ENCODE peak calls at places on chromosomes 1 and 21, in five cellular contexts. One of them, this sample, is unnamed.

GRCh38 chr1:25561426-25562100 is 18.2 kb downstream of the LDLRAP1 start:
- DNase-seq in adrenal gland: no peak
- DNase-seq in GM12878: no peak
- DNase-seq in body of pancreas: no peak
- DNase-seq in gastrocnemius medialis: no peak
- DNase-seq in this sample: no peak

GRCh38 chr1:119968068-119968492 is 71.8 kb upstream of the ADAM30 start:
- DNase-seq in adrenal gland: peak; percentile 39
- DNase-seq in GM12878: peak; percentile 31
- DNase-seq in body of pancreas: peak; percentile 55
- DNase-seq in gastrocnemius medialis: no peak
- DNase-seq in this sample: no peak

GRCh38 chr1:29470087-29470787 is 233.9 kb downstream of the PTPRU start:
- DNase-seq in adrenal gland: no peak
- DNase-seq in GM12878: no peak
- DNase-seq in body of pancreas: no peak
- DNase-seq in gastrocnemius medialis: no peak
- DNase-seq in this sample: no peak

GRCh38 chr1:30033276-30034104 is 689.9 kb downstream of the MATN1 start:
- DNase-seq in adrenal gland: no peak
- DNase-seq in GM12878: no peak
- DNase-seq in body of pancreas: no peak
- DNase-seq in gastrocnemius medialis: no peak
- DNase-seq in this sample: no peak

GRCh38 chr1:185719021-185719420 is 15.2 kb upstream of the HMCN1 start:
- DNase-seq in adrenal gland: peak; percentile 19
- DNase-seq in GM12878: no peak
- DNase-seq in body of pancreas: peak; percentile 17
- DNase-seq in gastrocnemius medialis: no peak
- DNase-seq in this sample: no peak

GRCh38 chr1:245855846-245856730 is 651.0 kb downstream of the SMYD3 start:
- DNase-seq in adrenal gland: no peak
- DNase-seq in GM12878: no peak
- DNase-seq in body of pancreas: no peak
- DNase-seq in gastrocnemius medialis: no peak
- DNase-seq in this sample: no peak

GRCh38 chr1:39331647-39332046 is 127.2 kb downstream of the MACF1 start:
- DNase-seq in adrenal gland: no peak
- DNase-seq in GM12878: no peak
- DNase-seq in body of pancreas: no peak
- DNase-seq in gastrocnemius medialis: no peak
- DNase-seq in this sample: no peak

GRCh38 chr1:90706437-90707362 is 10.4 kb downstream of the BARHL2 start:
- DNase-seq in adrenal gland: no peak
- DNase-seq in GM12878: no peak
- DNase-seq in body of pancreas: peak; percentile 44
- DNase-seq in gastrocnemius medialis: no peak
- DNase-seq in this sample: no peak

GRCh38 chr1:54806931-54807611 is 5.9 kb upstream of the TTC22 start:
- DNase-seq in adrenal gland: no peak
- DNase-seq in GM12878: no peak
- DNase-seq in body of pancreas: peak; percentile 8
- DNase-seq in gastrocnemius medialis: no peak
- DNase-seq in this sample: no peak

GRCh38 chr21:44872266-44872567 is 1.3 kb downstream of the PTTG1IP start:
- DNase-seq in adrenal gland: no peak
- DNase-seq in GM12878: no peak
- DNase-seq in body of pancreas: peak; percentile 52
- DNase-seq in gastrocnemius medialis: no peak
- DNase-seq in this sample: no peak

GRCh38 chr1:220750126-220750525 is 2.0 kb downstream of the MTARC2 start:
- DNase-seq in adrenal gland: no peak
- DNase-seq in GM12878: no peak
- DNase-seq in body of pancreas: no peak
- DNase-seq in gastrocnemius medialis: no peak
- DNase-seq in this sample: no peak

GRCh38 chr1:221089803-221090202 is 210.6 kb downstream of the HLX start:
- DNase-seq in adrenal gland: no peak
- DNase-seq in GM12878: no peak
- DNase-seq in body of pancreas: no peak
- DNase-seq in gastrocnemius medialis: no peak
- DNase-seq in this sample: no peak

GRCh38 chr1:196115641-196116040 is 492.6 kb downstream of the KCNT2 start:
- DNase-seq in adrenal gland: peak; percentile 48
- DNase-seq in GM12878: no peak
- DNase-seq in body of pancreas: peak; percentile 48
- DNase-seq in gastrocnemius medialis: peak; percentile 28
- DNase-seq in this sample: no peak

GRCh38 chr1:47677241-47677940 is 239.5 kb downstream of the FOXD2 start:
- DNase-seq in adrenal gland: no peak
- DNase-seq in GM12878: no peak
- DNase-seq in body of pancreas: no peak
- DNase-seq in gastrocnemius medialis: no peak
- DNase-seq in this sample: no peak

GRCh38 chr1:95232646-95233320 is 1.2 kb upstream of the RWDD3 start:
- DNase-seq in adrenal gland: peak; percentile 22
- DNase-seq in GM12878: no peak
- DNase-seq in body of pancreas: peak; percentile 75
- DNase-seq in gastrocnemius medialis: no peak
- DNase-seq in this sample: peak; percentile 20

GRCh38 chr1:26584022-26584485 is 54.5 kb downstream of the RPS6KA1 start:
- DNase-seq in adrenal gland: no peak
- DNase-seq in GM12878: no peak
- DNase-seq in body of pancreas: no peak
- DNase-seq in gastrocnemius medialis: no peak
- DNase-seq in this sample: no peak

GRCh38 chr1:6613361-6614018 is at the start of gene PHF13:
- DNase-seq in adrenal gland: peak; percentile 100
- DNase-seq in GM12878: peak; percentile 92
- DNase-seq in body of pancreas: peak; percentile 99
- DNase-seq in gastrocnemius medialis: peak; percentile 99
- DNase-seq in this sample: peak; percentile 100

GRCh38 chr1:6614019-6614952 is 755 bp downstream of the PHF13 start:
- DNase-seq in adrenal gland: no peak
- DNase-seq in GM12878: no peak
- DNase-seq in body of pancreas: peak; percentile 48
- DNase-seq in gastrocnemius medialis: no peak
- DNase-seq in this sample: peak; percentile 70

GRCh38 chr1:6614953-6615785 is 1.6 kb downstream of the PHF13 start:
- DNase-seq in adrenal gland: no peak
- DNase-seq in GM12878: no peak
- DNase-seq in body of pancreas: no peak
- DNase-seq in gastrocnemius medialis: no peak
- DNase-seq in this sample: peak; percentile 43

GRCh38 chr1:6612641-6613360 is 730 bp upstream of the PHF13 start:
- DNase-seq in adrenal gland: peak; percentile 56
- DNase-seq in GM12878: no peak
- DNase-seq in body of pancreas: peak; percentile 56
- DNase-seq in gastrocnemius medialis: no peak
- DNase-seq in this sample: no peak
- TF ChIP-seq POLR2A in adrenal gland: no peak
- TF ChIP-seq POLR2A in GM12878: no peak
- TF ChIP-seq POLR2A in body of pancreas: no peak
- TF ChIP-seq POLR2A in gastrocnemius medialis: peak; percentile 42
- TF ChIP-seq POLR2A in this sample: peak; percentile 36

DNA sequence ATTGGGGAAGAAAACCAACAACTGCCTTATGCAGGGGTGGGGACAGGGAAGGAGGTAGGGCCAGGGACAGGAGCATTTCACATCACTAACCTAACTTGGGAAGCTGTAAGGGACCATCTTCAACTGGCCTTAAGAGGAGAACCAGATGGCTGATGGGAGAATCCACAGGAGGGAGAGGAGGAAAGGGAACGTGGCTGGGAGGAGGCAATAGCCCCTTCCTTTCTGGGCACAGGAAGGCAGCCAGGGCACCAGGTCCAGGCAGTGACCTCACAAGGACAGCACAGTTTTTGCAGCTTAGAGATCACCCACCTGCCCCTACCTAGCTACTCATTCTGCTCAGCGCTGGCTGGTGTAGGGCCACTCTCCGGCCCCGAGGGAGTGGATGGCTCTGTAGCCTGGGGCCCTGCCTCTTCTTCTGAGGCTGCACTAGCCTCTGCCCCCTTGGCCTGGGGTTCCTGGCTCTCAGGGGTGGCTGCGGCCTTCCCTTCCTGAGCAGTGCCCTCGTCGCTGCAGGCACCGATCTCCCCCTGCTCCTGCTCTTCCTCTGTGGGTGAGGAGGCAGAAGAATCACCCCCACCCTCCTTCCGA is 1.7 kb downstream of the MARCKSL1 start:
- DNase-seq in adrenal gland: no peak
- DNase-seq in GM12878: no peak
- DNase-seq in body of pancreas: no peak
- DNase-seq in gastrocnemius medialis: no peak
- DNase-seq in this sample: no peak
- TF ChIP-seq POLR2A in adrenal gland: no peak
- TF ChIP-seq POLR2A in GM12878: peak; percentile 49
- TF ChIP-seq POLR2A in body of pancreas: no peak
- TF ChIP-seq POLR2A in gastrocnemius medialis: no peak
- TF ChIP-seq POLR2A in this sample: no peak

GRCh38 chr1:207797229-207797973 is 45.5 kb downstream of the CD46 start:
- DNase-seq in adrenal gland: peak; percentile 88
- DNase-seq in GM12878: peak; percentile 38
- DNase-seq in body of pancreas: peak; percentile 91
- DNase-seq in gastrocnemius medialis: peak; percentile 67
- DNase-seq in this sample: peak; percentile 83
- TF ChIP-seq POLR2A in adrenal gland: no peak
- TF ChIP-seq POLR2A in GM12878: no peak
- TF ChIP-seq POLR2A in body of pancreas: no peak
- TF ChIP-seq POLR2A in gastrocnemius medialis: no peak
- TF ChIP-seq POLR2A in this sample: no peak

DNA sequence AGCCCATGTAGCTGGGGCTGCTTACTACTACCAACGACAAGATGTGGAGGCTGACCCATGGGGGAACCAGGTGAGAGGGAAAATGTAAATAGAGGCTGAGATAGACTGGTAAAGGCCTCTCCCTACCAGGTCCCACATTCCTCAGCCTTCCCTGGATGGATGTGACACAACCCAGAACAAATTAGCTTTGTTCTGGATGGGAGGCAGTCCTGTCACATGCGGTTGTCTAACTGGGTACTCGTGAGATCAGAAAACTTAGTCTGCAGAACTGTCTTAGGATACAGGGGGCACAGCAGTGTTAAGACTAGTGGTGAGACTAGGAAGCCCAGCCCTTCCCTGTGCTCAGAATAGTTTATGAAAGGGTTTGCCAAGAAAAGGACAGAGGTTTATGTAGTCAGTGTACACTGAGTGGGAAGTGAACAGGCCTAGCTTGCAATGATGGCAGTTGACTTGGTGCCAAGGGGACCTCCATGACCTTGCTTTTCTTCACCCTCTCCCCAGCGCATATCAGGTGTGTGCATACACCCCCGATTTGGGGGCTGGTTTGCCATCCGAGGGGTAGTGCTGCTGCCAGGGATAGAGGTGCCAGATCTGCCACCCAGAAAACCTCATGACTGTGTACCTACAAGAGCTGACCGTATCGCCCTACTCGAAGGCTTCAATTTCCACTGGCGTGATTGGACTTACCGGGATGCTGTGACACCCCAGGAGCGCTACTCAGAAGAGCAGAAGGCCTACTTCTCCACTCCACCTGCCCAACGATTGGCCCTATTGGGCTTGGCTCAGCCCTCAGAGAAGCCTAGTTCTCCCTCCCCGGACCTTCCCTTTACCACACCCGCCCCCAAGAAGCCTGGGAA is 8.4 kb downstream of the MMACHC start:
- DNase-seq in adrenal gland: no peak
- DNase-seq in GM12878: no peak
- DNase-seq in body of pancreas: no peak
- DNase-seq in gastrocnemius medialis: no peak
- DNase-seq in this sample: no peak
- TF ChIP-seq POLR2A in adrenal gland: no peak
- TF ChIP-seq POLR2A in GM12878: peak; percentile 66
- TF ChIP-seq POLR2A in body of pancreas: no peak
- TF ChIP-seq POLR2A in gastrocnemius medialis: no peak
- TF ChIP-seq POLR2A in this sample: no peak

GRCh38 chr1:155717041-155717440 is 28.1 kb downstream of the DAP3 start:
- DNase-seq in adrenal gland: no peak
- DNase-seq in GM12878: peak; percentile 56
- DNase-seq in body of pancreas: no peak
- DNase-seq in gastrocnemius medialis: no peak
- DNase-seq in this sample: no peak
- TF ChIP-seq POLR2A in adrenal gland: no peak
- TF ChIP-seq POLR2A in GM12878: no peak
- TF ChIP-seq POLR2A in body of pancreas: no peak
- TF ChIP-seq POLR2A in gastrocnemius medialis: no peak
- TF ChIP-seq POLR2A in this sample: no peak

DNA sequence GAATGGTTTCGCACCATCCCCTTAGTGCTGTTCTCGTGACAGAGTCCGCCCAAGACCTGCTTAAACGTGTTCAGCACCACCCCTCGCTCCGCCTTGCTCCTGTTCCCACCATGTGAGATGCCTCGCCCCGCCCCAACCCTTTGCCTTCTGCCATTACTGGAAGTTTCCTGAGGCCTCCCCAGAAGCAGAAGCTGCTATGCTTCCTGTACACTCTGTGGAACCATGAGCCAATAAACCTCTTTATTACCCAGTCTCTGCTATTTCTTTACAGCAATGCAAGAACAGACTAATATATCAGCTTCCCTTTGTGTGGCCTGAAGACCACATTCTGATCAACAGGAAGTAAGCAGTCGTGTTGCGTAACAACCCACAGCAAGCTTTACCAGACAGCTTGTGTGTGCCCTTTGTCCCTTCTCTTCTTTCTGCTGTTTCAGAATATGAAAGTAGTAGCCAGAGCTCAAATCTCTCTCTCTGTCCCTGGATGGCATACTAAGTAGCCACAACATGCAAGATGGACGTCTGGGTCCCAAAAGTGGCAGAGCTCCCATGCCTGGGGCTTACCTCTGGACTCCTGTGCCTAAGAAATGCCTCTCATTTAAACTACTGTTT is 14.1 kb downstream of the HENMT1 start:
- DNase-seq in adrenal gland: peak; percentile 84
- DNase-seq in GM12878: no peak
- DNase-seq in body of pancreas: peak; percentile 51
- DNase-seq in gastrocnemius medialis: peak; percentile 25
- DNase-seq in this sample: peak; percentile 38
- TF ChIP-seq POLR2A in adrenal gland: no peak
- TF ChIP-seq POLR2A in GM12878: no peak
- TF ChIP-seq POLR2A in body of pancreas: no peak
- TF ChIP-seq POLR2A in gastrocnemius medialis: no peak
- TF ChIP-seq POLR2A in this sample: no peak

GRCh38 chr1:167936930-167937708 is at the start of gene MPC2:
- DNase-seq in adrenal gland: peak; percentile 77
- DNase-seq in GM12878: no peak
- DNase-seq in body of pancreas: peak; percentile 69
- DNase-seq in gastrocnemius medialis: peak; percentile 77
- DNase-seq in this sample: peak; percentile 73
- TF ChIP-seq POLR2A in adrenal gland: peak; percentile 80
- TF ChIP-seq POLR2A in GM12878: peak; percentile 15
- TF ChIP-seq POLR2A in body of pancreas: no peak
- TF ChIP-seq POLR2A in gastrocnemius medialis: peak; percentile 70
- TF ChIP-seq POLR2A in this sample: no peak